ENCODE peak calls at places on chromosomes 1 and 21, in seven cellular contexts. One of them, this sample, is unnamed.

GRCh38 chr1:56797079-56797685 is 22.0 kb downstream of the FYB2 start:
- DNase-seq in AG09319: no peak
- DNase-seq in GM04503: no peak
- DNase-seq in COR-L47: peak
- DNase-seq in AG08395: no peak
- DNase-seq in Peyer's patch: peak
- DNase-seq in amygdala: no peak
- DNase-seq in this sample: no peak

GRCh38 chr1:111989531-111990025 is at the start of gene KCND3:
- DNase-seq in AG09319: no peak
- DNase-seq in COR-L47: no peak
- DNase-seq in amygdala: peak
- DNase-seq in AG08395: peak
- DNase-seq in Peyer's patch: peak
- DNase-seq in GM04503: no peak
- DNase-seq in this sample: no peak

GRCh38 chr21:42653492-42654061 is at the start of gene PDE9A:
- DNase-seq in AG08395: no peak
- DNase-seq in COR-L47: peak
- DNase-seq in GM04503: no peak
- DNase-seq in AG09319: no peak
- DNase-seq in Peyer's patch: peak
- DNase-seq in amygdala: no peak
- DNase-seq in this sample: no peak

GRCh38 chr1:233730809-233731208 is 116.9 kb downstream of the KCNK1 start:
- DNase-seq in AG08395: no peak
- DNase-seq in GM04503: no peak
- DNase-seq in Peyer's patch: no peak
- DNase-seq in COR-L47: no peak
- DNase-seq in amygdala: no peak
- DNase-seq in AG09319: no peak
- DNase-seq in this sample: no peak

GRCh38 chr1:50735443-50735842 is 224.6 kb downstream of the FAF1 start:
- DNase-seq in AG08395: peak
- DNase-seq in COR-L47: no peak
- DNase-seq in amygdala: no peak
- DNase-seq in GM04503: no peak
- DNase-seq in AG09319: no peak
- DNase-seq in Peyer's patch: no peak
- DNase-seq in this sample: no peak

GRCh38 chr1:198657550-198658064 is 18.8 kb downstream of the PTPRC start:
- DNase-seq in amygdala: no peak
- DNase-seq in COR-L47: no peak
- DNase-seq in GM04503: peak
- DNase-seq in Peyer's patch: no peak
- DNase-seq in AG08395: peak
- DNase-seq in AG09319: peak
- DNase-seq in this sample: peak

GRCh38 chr1:36400825-36401601 is 3.3 kb upstream of the LSM10 start:
- DNase-seq in AG09319: peak
- DNase-seq in Peyer's patch: peak
- DNase-seq in AG08395: peak
- DNase-seq in GM04503: peak
- DNase-seq in COR-L47: no peak
- DNase-seq in amygdala: peak
- DNase-seq in this sample: no peak

GRCh38 chr1:84103197-84103992 is 40.7 kb upstream of the PRKACB start:
- DNase-seq in amygdala: peak
- DNase-seq in AG09319: peak
- DNase-seq in Peyer's patch: no peak
- DNase-seq in COR-L47: no peak
- DNase-seq in GM04503: peak
- DNase-seq in AG08395: peak
- DNase-seq in this sample: peak

GRCh38 chr21:46229133-46229922 is 754 bp upstream of the LSS start:
- DNase-seq in amygdala: no peak
- DNase-seq in AG08395: no peak
- DNase-seq in COR-L47: peak
- DNase-seq in Peyer's patch: no peak
- DNase-seq in GM04503: no peak
- DNase-seq in AG09319: no peak
- DNase-seq in this sample: no peak

GRCh38 chr1:46181343-46182260 is 5.3 kb upstream of the P3R3URF start:
- DNase-seq in GM04503: no peak
- DNase-seq in amygdala: no peak
- DNase-seq in COR-L47: no peak
- DNase-seq in Peyer's patch: no peak
- DNase-seq in AG09319: peak
- DNase-seq in AG08395: peak
- DNase-seq in this sample: no peak

GRCh38 chr1:23122023-23122738 is 46.5 kb downstream of the LUZP1 start:
- DNase-seq in amygdala: no peak
- DNase-seq in AG08395: peak
- DNase-seq in AG09319: peak
- DNase-seq in Peyer's patch: no peak
- DNase-seq in COR-L47: no peak
- DNase-seq in GM04503: no peak
- DNase-seq in this sample: no peak

GRCh38 chr1:207793327-207793726 is 41.5 kb downstream of the CD46 start:
- DNase-seq in GM04503: no peak
- DNase-seq in Peyer's patch: no peak
- DNase-seq in AG09319: no peak
- DNase-seq in amygdala: no peak
- DNase-seq in AG08395: no peak
- DNase-seq in COR-L47: no peak
- DNase-seq in this sample: no peak

This sample was measured in BJ.